ENCODE peak calls at places on chromosome 1, in seven cellular contexts. O is central memory CD8-positive, alpha-beta T cell; C is dermis microvascular lymphatic vessel endothelial cell; F is HEK293T; X is stimulated activated CD8-positive, alpha-beta memory T cell treated with anti-CD3 and anti-CD28 coated beads, Interleukin-4, amount 100 ng/mL, for 48 hours; V is ACHN; W is amniotic stem cell. E is an unnamed sample.

GRCh38 chr1:203089651-203090045 is 3.8 kb upstream of the MYOG start:
- DNase-seq in O (no peak), C (no peak), F (no peak), X (no peak), V (no peak), W (no peak), E (no peak)

GRCh38 chr1:24295547-24295946 is 23.6 kb upstream of the GRHL3 start:
- DNase-seq in O (no peak), C (no peak), F (no peak), X (no peak), V (no peak), W (no peak), E (no peak)

GRCh38 chr1:39524591-39525365 is 33.3 kb downstream of the BMP8A start:
- DNase-seq in O (no peak), C (no peak), F (no peak), X (no peak), V (no peak), W (no peak), E (no peak)

GRCh38 chr1:34362949-34363348 is 186.2 kb downstream of the C1orf94 start:
- DNase-seq in O (no peak), C (no peak), F (no peak), X (no peak), V (no peak), W (no peak), E (no peak)

GRCh38 chr1:202005958-202006357 is 4.4 kb upstream of the ELF3 start:
- DNase-seq in O (no peak), C (no peak), F (no peak), X (no peak), V (no peak), W (no peak), E (no peak)

GRCh38 chr1:241235236-241235897 is 121.6 kb downstream of the RGS7 start:
- DNase-seq in O (no peak), C (peak), F (no peak), X (no peak), V (no peak), W (no peak), E (no peak)

GRCh38 chr1:13624526-13624925 is 40.9 kb downstream of the PDPN start:
- DNase-seq in O (no peak), C (peak), F (no peak), X (no peak), V (no peak), W (no peak), E (no peak)

GRCh38 chr1:3892748-3893147 is 7.3 kb downstream of the C1orf174 start:
- DNase-seq in O (no peak), C (no peak), F (no peak), X (no peak), V (no peak), W (no peak), E (no peak)

GRCh38 chr1:79663916-79664315 is 657.4 kb upstream of the ADGRL4 start:
- DNase-seq in O (no peak), C (no peak), F (no peak), X (no peak), V (no peak), W (peak), E (no peak)

GRCh38 chr1:103284270-103284669 is 175.9 kb upstream of the COL11A1 start:
- DNase-seq in O (no peak), C (no peak), F (no peak), X (no peak), V (no peak), W (peak), E (no peak)

GRCh38 chr1:1079408-1080121 is 5.5 kb upstream of the RNF223 start:
- DNase-seq in O (no peak), C (peak), F (peak), X (peak), V (peak), W (peak), E (peak)

GRCh38 chr1:181768216-181768929 is 285.1 kb downstream of the CACNA1E start:
- DNase-seq in O (no peak), C (no peak), F (no peak), X (no peak), V (peak), W (no peak), E (no peak)

GRCh38 chr1:151915066-151915686 is 5.9 kb upstream of the THEM4 start:
- DNase-seq in O (no peak), C (no peak), F (no peak), X (no peak), V (no peak), W (no peak), E (no peak)

E was measured in GM12892.